ENCODE peak calls at places on chromosomes 5 and 9, in seven cellular contexts. One of them, this sample, is unnamed.

GRCh38 chr9:27787941-27788340 is 214.7 kb upstream of the C9orf72 start:
- DNase-seq in fibroblast of pulmonary artery: peak; percentile 62
- DNase-seq in epithelial cell of esophagus: peak; percentile 56
- DNase-seq in psoas muscle: no peak
- DNase-seq in breast epithelium: no peak
- DNase-seq in glutamatergic neuron: no peak
- DNase-seq in hepatocyte: no peak
- DNase-seq in this sample: no peak

GRCh38 chr5:139723986-139724587 is 71.5 kb upstream of the PSD2 start:
- DNase-seq in epithelial cell of esophagus: no peak
- DNase-seq in glutamatergic neuron: no peak
- DNase-seq in psoas muscle: no peak
- DNase-seq in fibroblast of pulmonary artery: no peak
- DNase-seq in breast epithelium: no peak
- DNase-seq in hepatocyte: no peak
- DNase-seq in this sample: no peak

GRCh38 chr5:54581831-54582548 is 64.4 kb downstream of the SNX18 start:
- DNase-seq in epithelial cell of esophagus: no peak
- DNase-seq in psoas muscle: no peak
- DNase-seq in hepatocyte: no peak
- DNase-seq in fibroblast of pulmonary artery: peak; percentile 72
- DNase-seq in glutamatergic neuron: no peak
- DNase-seq in breast epithelium: no peak
- DNase-seq in this sample: no peak

GRCh38 chr9:99150456-99151171 is 45.7 kb downstream of the TGFBR1 start:
- DNase-seq in breast epithelium: no peak
- DNase-seq in fibroblast of pulmonary artery: no peak
- DNase-seq in hepatocyte: no peak
- DNase-seq in epithelial cell of esophagus: no peak
- DNase-seq in psoas muscle: no peak
- DNase-seq in glutamatergic neuron: no peak
- DNase-seq in this sample: no peak

GRCh38 chr9:115591584-115591984 is 473.6 kb upstream of the TNC start:
- DNase-seq in breast epithelium: no peak
- DNase-seq in epithelial cell of esophagus: peak; percentile 98
- DNase-seq in fibroblast of pulmonary artery: peak; percentile 99
- DNase-seq in psoas muscle: peak; percentile 71
- DNase-seq in hepatocyte: peak; percentile 92
- DNase-seq in glutamatergic neuron: no peak
- DNase-seq in this sample: no peak

GRCh38 chr9:109143881-109144562 is 23.0 kb downstream of the FRRS1L start:
- DNase-seq in hepatocyte: no peak
- DNase-seq in fibroblast of pulmonary artery: peak; percentile 11
- DNase-seq in psoas muscle: no peak
- DNase-seq in epithelial cell of esophagus: peak; percentile 38
- DNase-seq in glutamatergic neuron: no peak
- DNase-seq in breast epithelium: no peak
- DNase-seq in this sample: no peak

GRCh38 chr9:3329361-3329760 is 196.4 kb downstream of the RFX3 start:
- DNase-seq in psoas muscle: no peak
- DNase-seq in epithelial cell of esophagus: peak; percentile 58
- DNase-seq in hepatocyte: no peak
- DNase-seq in breast epithelium: no peak
- DNase-seq in fibroblast of pulmonary artery: peak; percentile 41
- DNase-seq in glutamatergic neuron: no peak
- DNase-seq in this sample: no peak

GRCh38 chr5:59049070-59049469 is 466.2 kb downstream of the RAB3C start:
- DNase-seq in breast epithelium: no peak
- DNase-seq in fibroblast of pulmonary artery: no peak
- DNase-seq in hepatocyte: no peak
- DNase-seq in glutamatergic neuron: no peak
- DNase-seq in psoas muscle: no peak
- DNase-seq in epithelial cell of esophagus: no peak
- DNase-seq in this sample: no peak

GRCh38 chr5:76371955-76372319 is 31.1 kb upstream of the IQGAP2 start:
- DNase-seq in epithelial cell of esophagus: peak; percentile 42
- DNase-seq in glutamatergic neuron: no peak
- DNase-seq in hepatocyte: peak; percentile 30
- DNase-seq in psoas muscle: no peak
- DNase-seq in breast epithelium: no peak
- DNase-seq in fibroblast of pulmonary artery: no peak
- DNase-seq in this sample: no peak

GRCh38 chr9:114401344-114401743 is 13.6 kb upstream of the AKNA start:
- DNase-seq in hepatocyte: peak; percentile 54
- DNase-seq in psoas muscle: no peak
- DNase-seq in breast epithelium: no peak
- DNase-seq in epithelial cell of esophagus: no peak
- DNase-seq in fibroblast of pulmonary artery: no peak
- DNase-seq in glutamatergic neuron: no peak
- DNase-seq in this sample: no peak

GRCh38 chr9:18261143-18261542 is 212.8 kb upstream of the ADAMTSL1 start:
- DNase-seq in fibroblast of pulmonary artery: peak; percentile 40
- DNase-seq in glutamatergic neuron: no peak
- DNase-seq in breast epithelium: no peak
- DNase-seq in epithelial cell of esophagus: no peak
- DNase-seq in hepatocyte: peak; percentile 10
- DNase-seq in psoas muscle: no peak
- DNase-seq in this sample: no peak

GRCh38 chr5:64612349-64612961 is 77.8 kb upstream of the SHISAL2B start:
- DNase-seq in psoas muscle: no peak
- DNase-seq in hepatocyte: peak; percentile 75
- DNase-seq in breast epithelium: no peak
- DNase-seq in epithelial cell of esophagus: peak; percentile 67
- DNase-seq in glutamatergic neuron: peak; percentile 40
- DNase-seq in fibroblast of pulmonary artery: peak; percentile 84
- DNase-seq in this sample: peak; percentile 58

GRCh38 chr9:119838210-119838609 is 469.0 kb upstream of the BRINP1 start:
- DNase-seq in fibroblast of pulmonary artery: no peak
- DNase-seq in glutamatergic neuron: no peak
- DNase-seq in epithelial cell of esophagus: no peak
- DNase-seq in breast epithelium: no peak
- DNase-seq in psoas muscle: no peak
- DNase-seq in hepatocyte: no peak
- DNase-seq in this sample: no peak

GRCh38 chr5:72244862-72245371 is 75.1 kb downstream of the MRPS27 start:
- DNase-seq in epithelial cell of esophagus: peak; percentile 57
- DNase-seq in fibroblast of pulmonary artery: peak; percentile 75
- DNase-seq in glutamatergic neuron: peak; percentile 19
- DNase-seq in hepatocyte: peak; percentile 51
- DNase-seq in breast epithelium: no peak
- DNase-seq in psoas muscle: no peak
- DNase-seq in this sample: no peak

GRCh38 chr9:133233681-133234432 is 24.8 kb upstream of the OBP2B start:
- DNase-seq in epithelial cell of esophagus: no peak
- DNase-seq in psoas muscle: no peak
- DNase-seq in glutamatergic neuron: no peak
- DNase-seq in hepatocyte: no peak
- DNase-seq in breast epithelium: no peak
- DNase-seq in fibroblast of pulmonary artery: peak; percentile 30
- DNase-seq in this sample: no peak

GRCh38 chr9:112065781-112066606 is 109.1 kb downstream of the SUSD1 start:
- DNase-seq in fibroblast of pulmonary artery: peak; percentile 31
- DNase-seq in breast epithelium: peak; percentile 67
- DNase-seq in glutamatergic neuron: no peak
- DNase-seq in psoas muscle: no peak
- DNase-seq in epithelial cell of esophagus: peak; percentile 89
- DNase-seq in hepatocyte: peak; percentile 86
- DNase-seq in this sample: no peak

GRCh38 chr9:129415954-129416651 is 204.8 kb downstream of the C9orf50 start:
- DNase-seq in glutamatergic neuron: no peak
- DNase-seq in fibroblast of pulmonary artery: no peak
- DNase-seq in epithelial cell of esophagus: no peak
- DNase-seq in psoas muscle: peak; percentile 46
- DNase-seq in breast epithelium: no peak
- DNase-seq in hepatocyte: peak; percentile 58
- DNase-seq in this sample: no peak

GRCh38 chr5:150181035-150181434 is 8.8 kb upstream of the SLC6A7 start:
- DNase-seq in glutamatergic neuron: no peak
- DNase-seq in epithelial cell of esophagus: no peak
- DNase-seq in breast epithelium: no peak
- DNase-seq in hepatocyte: no peak
- DNase-seq in psoas muscle: no peak
- DNase-seq in fibroblast of pulmonary artery: no peak
- DNase-seq in this sample: no peak

GRCh38 chr5:151093476-151093889 is 12.6 kb upstream of the TNIP1 start:
- DNase-seq in fibroblast of pulmonary artery: peak; percentile 96
- DNase-seq in breast epithelium: no peak
- DNase-seq in glutamatergic neuron: no peak
- DNase-seq in psoas muscle: no peak
- DNase-seq in hepatocyte: peak; percentile 57
- DNase-seq in epithelial cell of esophagus: peak; percentile 91
- DNase-seq in this sample: no peak

GRCh38 chr9:34522971-34523797 is at the start of gene ENHO:
- DNase-seq in breast epithelium: peak; percentile 89
- DNase-seq in hepatocyte: peak; percentile 94
- DNase-seq in glutamatergic neuron: peak; percentile 93
- DNase-seq in epithelial cell of esophagus: peak; percentile 89
- DNase-seq in fibroblast of pulmonary artery: peak; percentile 85
- DNase-seq in psoas muscle: peak; percentile 93
- DNase-seq in this sample: peak; percentile 96
- TF ChIP-seq CTCF in breast epithelium: no peak
- TF ChIP-seq CTCF in hepatocyte: no peak
- TF ChIP-seq CTCF in glutamatergic neuron: no peak
- TF ChIP-seq CTCF in epithelial cell of esophagus: no peak
- TF ChIP-seq CTCF in fibroblast of pulmonary artery: no peak
- TF ChIP-seq CTCF in psoas muscle: no peak
- TF ChIP-seq CTCF in this sample: no peak

DNA sequence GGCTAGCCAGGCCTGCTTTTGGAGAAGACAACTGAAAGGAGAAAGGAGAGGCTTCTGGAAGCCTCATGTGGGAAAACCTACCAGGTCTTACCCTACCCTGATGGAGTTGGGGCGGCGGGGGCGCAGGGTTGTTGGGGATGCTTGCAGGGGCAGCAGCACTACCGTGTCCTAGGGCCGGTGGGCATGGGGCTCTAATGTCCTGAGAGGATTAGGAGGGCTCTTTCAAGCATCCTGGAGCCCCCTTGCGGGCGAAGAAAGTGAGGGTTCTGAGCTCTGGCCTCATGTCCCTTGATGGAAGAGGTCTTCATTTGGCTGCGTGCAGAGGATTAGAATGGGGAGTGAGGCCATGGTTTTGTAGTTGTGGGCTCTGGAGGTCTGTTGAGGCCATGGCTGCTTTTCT is 86.9 kb upstream of the PITX1 start:
- DNase-seq in psoas muscle: peak; percentile 30
- DNase-seq in glutamatergic neuron: no peak
- DNase-seq in epithelial cell of esophagus: no peak
- DNase-seq in hepatocyte: no peak
- DNase-seq in breast epithelium: no peak
- DNase-seq in fibroblast of pulmonary artery: no peak
- DNase-seq in this sample: peak; percentile 23
- TF ChIP-seq CTCF in psoas muscle: no peak
- TF ChIP-seq CTCF in glutamatergic neuron: no peak
- TF ChIP-seq CTCF in epithelial cell of esophagus: no peak
- TF ChIP-seq CTCF in hepatocyte: no peak
- TF ChIP-seq CTCF in breast epithelium: no peak
- TF ChIP-seq CTCF in fibroblast of pulmonary artery: no peak
- TF ChIP-seq CTCF in this sample: no peak

GRCh38 chr5:74639538-74640449 is 734 bp downstream of the ENC1 start:
- DNase-seq in psoas muscle: peak; percentile 75
- DNase-seq in fibroblast of pulmonary artery: peak; percentile 59
- DNase-seq in breast epithelium: peak; percentile 61
- DNase-seq in glutamatergic neuron: peak; percentile 69
- DNase-seq in epithelial cell of esophagus: peak; percentile 47
- DNase-seq in hepatocyte: peak; percentile 51
- DNase-seq in this sample: peak; percentile 55
- TF ChIP-seq CTCF in psoas muscle: peak; percentile 23
- TF ChIP-seq CTCF in fibroblast of pulmonary artery: peak; percentile 25
- TF ChIP-seq CTCF in breast epithelium: no peak
- TF ChIP-seq CTCF in glutamatergic neuron: no peak
- TF ChIP-seq CTCF in epithelial cell of esophagus: peak; percentile 37
- TF ChIP-seq CTCF in hepatocyte: no peak
- TF ChIP-seq CTCF in this sample: no peak

GRCh38 chr5:174523311-174524159 is 200.8 kb upstream of the MSX2 start:
- DNase-seq in psoas muscle: no peak
- DNase-seq in hepatocyte: peak; percentile 50
- DNase-seq in fibroblast of pulmonary artery: no peak
- DNase-seq in breast epithelium: no peak
- DNase-seq in glutamatergic neuron: no peak
- DNase-seq in epithelial cell of esophagus: no peak
- DNase-seq in this sample: no peak
- TF ChIP-seq CTCF in psoas muscle: no peak
- TF ChIP-seq CTCF in hepatocyte: peak; percentile 30
- TF ChIP-seq CTCF in fibroblast of pulmonary artery: peak; percentile 22
- TF ChIP-seq CTCF in breast epithelium: no peak
- TF ChIP-seq CTCF in glutamatergic neuron: no peak
- TF ChIP-seq CTCF in epithelial cell of esophagus: peak; percentile 5
- TF ChIP-seq CTCF in this sample: no peak

GRCh38 chr9:26723486-26723885 is 169.1 kb downstream of the CAAP1 start:
- DNase-seq in breast epithelium: no peak
- DNase-seq in epithelial cell of esophagus: peak; percentile 66
- DNase-seq in psoas muscle: peak; percentile 51
- DNase-seq in fibroblast of pulmonary artery: peak; percentile 28
- DNase-seq in hepatocyte: peak; percentile 49
- DNase-seq in glutamatergic neuron: peak; percentile 74
- DNase-seq in this sample: peak; percentile 80
- TF ChIP-seq CTCF in breast epithelium: no peak
- TF ChIP-seq CTCF in epithelial cell of esophagus: peak; percentile 54
- TF ChIP-seq CTCF in psoas muscle: no peak
- TF ChIP-seq CTCF in fibroblast of pulmonary artery: peak; percentile 43
- TF ChIP-seq CTCF in hepatocyte: peak; percentile 48
- TF ChIP-seq CTCF in glutamatergic neuron: peak; percentile 64
- TF ChIP-seq CTCF in this sample: peak; percentile 58

GRCh38 chr5:6296524-6296923 is 81.8 kb downstream of the MED10 start:
- DNase-seq in epithelial cell of esophagus: no peak
- DNase-seq in glutamatergic neuron: no peak
- DNase-seq in fibroblast of pulmonary artery: no peak
- DNase-seq in breast epithelium: no peak
- DNase-seq in psoas muscle: no peak
- DNase-seq in hepatocyte: no peak
- DNase-seq in this sample: no peak
- TF ChIP-seq CTCF in epithelial cell of esophagus: no peak
- TF ChIP-seq CTCF in glutamatergic neuron: no peak
- TF ChIP-seq CTCF in fibroblast of pulmonary artery: no peak
- TF ChIP-seq CTCF in breast epithelium: no peak
- TF ChIP-seq CTCF in psoas muscle: no peak
- TF ChIP-seq CTCF in hepatocyte: no peak
- TF ChIP-seq CTCF in this sample: no peak

GRCh38 chr9:37033753-37034319 is at the start of gene PAX5:
- DNase-seq in fibroblast of pulmonary artery: no peak
- DNase-seq in breast epithelium: no peak
- DNase-seq in epithelial cell of esophagus: no peak
- DNase-seq in hepatocyte: no peak
- DNase-seq in psoas muscle: no peak
- DNase-seq in glutamatergic neuron: no peak
- DNase-seq in this sample: no peak

GRCh38 chr9:37033141-37033540 is 927 bp downstream of the PAX5 start:
- DNase-seq in breast epithelium: no peak
- DNase-seq in hepatocyte: no peak
- DNase-seq in psoas muscle: no peak
- DNase-seq in glutamatergic neuron: no peak
- DNase-seq in epithelial cell of esophagus: no peak
- DNase-seq in fibroblast of pulmonary artery: no peak
- DNase-seq in this sample: no peak

GRCh38 chr9:37034938-37035471 is 937 bp upstream of the PAX5 start:
- DNase-seq in fibroblast of pulmonary artery: no peak
- DNase-seq in hepatocyte: no peak
- DNase-seq in epithelial cell of esophagus: no peak
- DNase-seq in glutamatergic neuron: peak; percentile 31
- DNase-seq in breast epithelium: no peak
- DNase-seq in psoas muscle: no peak
- DNase-seq in this sample: no peak

GRCh38 chr9:37035472-37036236 is 1.6 kb upstream of the PAX5 start:
- DNase-seq in breast epithelium: no peak
- DNase-seq in fibroblast of pulmonary artery: peak; percentile 26
- DNase-seq in hepatocyte: no peak
- DNase-seq in epithelial cell of esophagus: no peak
- DNase-seq in psoas muscle: no peak
- DNase-seq in glutamatergic neuron: peak; percentile 67
- DNase-seq in this sample: peak; percentile 32

GRCh38 chr9:37034320-37034937 is 361 bp upstream of the PAX5 start:
- DNase-seq in epithelial cell of esophagus: no peak
- DNase-seq in fibroblast of pulmonary artery: no peak
- DNase-seq in psoas muscle: peak; percentile 52
- DNase-seq in hepatocyte: peak; percentile 48
- DNase-seq in glutamatergic neuron: peak; percentile 57
- DNase-seq in breast epithelium: no peak
- DNase-seq in this sample: peak; percentile 58
- TF ChIP-seq CTCF in epithelial cell of esophagus: no peak
- TF ChIP-seq CTCF in fibroblast of pulmonary artery: no peak
- TF ChIP-seq CTCF in psoas muscle: no peak
- TF ChIP-seq CTCF in hepatocyte: no peak
- TF ChIP-seq CTCF in glutamatergic neuron: peak; percentile 52
- TF ChIP-seq CTCF in breast epithelium: no peak
- TF ChIP-seq CTCF in this sample: peak; percentile 23